ENCODE peak calls at places on chromosomes 13 and 19, in five cellular contexts. K is esophagus muscularis mucosa, T is suprapubic skin, J is A549, E is stomach. W is an unnamed sample. For H3K9me3, the result is how much of the 10 kb centered on the place peaks cover.

GRCh38 chr13:51772781-51773180 is 31.2 kb downstream of the DHRS12 start:
- DNase-seq in K (no peak), T (no peak), J (no peak), E (no peak), W (no peak)

GRCh38 chr13:21556051-21556450 is 47.9 kb downstream of the MICU2 start:
- DNase-seq in K (no peak), T (no peak), J (no peak), E (no peak), W (no peak)

GRCh38 chr19:33610588-33610987 is 11.2 kb upstream of the CHST8 start:
- DNase-seq in K (no peak), T (no peak), J (no peak), E (no peak), W (no peak)

GRCh38 chr19:31232220-31232619 is 117.0 kb downstream of the TSHZ3 start:
- DNase-seq in K (no peak), T (no peak), J (no peak), E (no peak), W (no peak)

GRCh38 chr13:97289514-97290298 is 67.6 kb downstream of the MBNL2 start:
- DNase-seq in K (no peak), T (no peak), J (no peak), E (no peak), W (no peak)

GRCh38 chr19:342801-343421 is 1.7 kb downstream of the MIER2 start:
- DNase-seq in K (no peak), T (peak), J (no peak), E (peak), W (peak)

GRCh38 chr19:46697142-46697960 is 19.6 kb downstream of the PRKD2 start:
- DNase-seq in K (peak), T (peak), J (peak), E (peak), W (peak)

GRCh38 chr19:46975918-46976782 is 43.5 kb upstream of the NPAS1 start:
- DNase-seq in K (peak), T (peak), J (peak), E (peak), W (peak)

GRCh38 chr19:11059511-11060358 is 29.5 kb upstream of the LDLR start:
- DNase-seq in K (no peak), T (no peak), J (no peak), E (no peak), W (no peak)

GRCh38 chr19:11058246-11059030 is 30.8 kb upstream of the LDLR start:
- DNase-seq in K (no peak), T (no peak), J (no peak), E (no peak), W (no peak)

GRCh38 chr19:11063434-11063833 is 25.8 kb upstream of the LDLR start:
- DNase-seq in K (no peak), T (no peak), J (no peak), E (no peak), W (no peak)

GRCh38 chr19:11064831-11065303 is 24.4 kb upstream of the LDLR start:
- DNase-seq in K (no peak), T (no peak), J (peak), E (no peak), W (no peak)

GRCh38 chr19:11061951-11062350 is 27.3 kb upstream of the LDLR start:
- DNase-seq in K (no peak), T (no peak), J (no peak), E (no peak), W (no peak)
- TF ChIP-seq EP300 in K (no peak), T (no peak), J (no peak), E (no peak), W (no peak)

DNA sequence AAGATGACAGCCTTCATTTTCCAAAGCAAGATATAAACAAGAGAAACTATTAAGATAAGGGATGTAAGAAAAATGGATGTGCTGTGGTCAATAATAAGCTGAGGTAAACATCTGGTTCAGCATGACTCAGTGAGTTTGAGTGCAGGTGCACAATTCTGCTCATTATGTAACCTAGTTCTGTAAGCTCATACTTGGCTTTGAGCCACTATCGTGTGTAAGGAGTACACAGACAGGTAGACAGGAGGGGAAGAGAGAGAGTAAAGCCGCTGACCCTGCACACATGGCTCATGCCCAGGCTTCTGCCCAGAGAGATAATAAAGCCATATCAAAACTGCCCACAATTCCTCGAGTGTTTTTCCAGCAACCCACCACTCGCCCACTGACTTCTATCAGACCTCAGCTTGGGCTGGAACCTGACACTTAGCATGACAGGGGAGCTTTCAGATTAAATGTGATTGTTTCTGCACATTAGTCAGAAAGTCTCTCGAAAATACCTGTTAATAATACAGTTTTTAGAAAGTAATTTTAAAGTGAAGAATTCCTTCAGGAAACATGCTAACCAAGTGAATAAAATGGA is 51.7 kb downstream of the ZNF91 start:
- DNase-seq in K (no peak), T (no peak), J (no peak), E (no peak), W (no peak)
- H3K9me3 ChIP-seq in K (under half), T (half or more), J (under half), E (half or more), W (half or more)

GRCh38 chr13:65977525-65977924 is 1252.6 kb downstream of the PCDH9 start:
- DNase-seq in K (no peak), T (no peak), J (no peak), E (no peak), W (no peak)

GRCh38 chr13:65966991-65967451 is 1263.1 kb downstream of the PCDH9 start:
- DNase-seq in K (no peak), T (no peak), J (peak), E (no peak), W (no peak)

DNA sequence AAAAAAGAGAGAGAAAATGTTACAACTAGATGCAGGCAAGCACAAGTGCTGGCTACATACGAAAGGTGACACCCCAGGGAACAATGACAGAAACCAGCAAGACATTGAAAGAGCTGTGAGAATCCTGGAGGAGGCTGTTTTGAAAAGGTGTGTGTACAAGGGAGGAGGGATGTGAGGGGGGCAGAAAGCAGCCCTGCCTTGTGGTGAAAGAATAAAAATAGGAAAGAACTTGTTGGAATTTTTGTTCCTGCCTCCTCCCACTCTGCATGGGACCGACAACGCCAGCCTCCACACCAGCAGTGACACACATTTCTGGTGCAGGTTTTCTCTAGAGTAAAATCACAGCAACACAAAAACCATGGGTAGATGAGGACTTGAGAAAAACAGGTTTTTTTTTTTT is 1258.6 kb downstream of the PCDH9 start:
- DNase-seq in K (no peak), T (no peak), J (no peak), E (no peak), W (no peak)
- TF ChIP-seq POLR2A in K (no peak), T (no peak), J (no peak), E (no peak), W (no peak)

GRCh38 chr13:31587696-31588266 is 151.5 kb upstream of the RXFP2 start:
- DNase-seq in K (peak), T (no peak), J (no peak), E (no peak), W (no peak)
- TF ChIP-seq EP300 in K (no peak), T (no peak), J (no peak), E (no peak), W (no peak)

GRCh38 chr13:40779796-40780285 is 8.9 kb upstream of the MRPS31 start:
- DNase-seq in K (no peak), T (no peak), J (no peak), E (no peak), W (no peak)
- H3K9me3 ChIP-seq in K (under half), T (under half), J (under half), E (under half), W (under half)

DNA sequence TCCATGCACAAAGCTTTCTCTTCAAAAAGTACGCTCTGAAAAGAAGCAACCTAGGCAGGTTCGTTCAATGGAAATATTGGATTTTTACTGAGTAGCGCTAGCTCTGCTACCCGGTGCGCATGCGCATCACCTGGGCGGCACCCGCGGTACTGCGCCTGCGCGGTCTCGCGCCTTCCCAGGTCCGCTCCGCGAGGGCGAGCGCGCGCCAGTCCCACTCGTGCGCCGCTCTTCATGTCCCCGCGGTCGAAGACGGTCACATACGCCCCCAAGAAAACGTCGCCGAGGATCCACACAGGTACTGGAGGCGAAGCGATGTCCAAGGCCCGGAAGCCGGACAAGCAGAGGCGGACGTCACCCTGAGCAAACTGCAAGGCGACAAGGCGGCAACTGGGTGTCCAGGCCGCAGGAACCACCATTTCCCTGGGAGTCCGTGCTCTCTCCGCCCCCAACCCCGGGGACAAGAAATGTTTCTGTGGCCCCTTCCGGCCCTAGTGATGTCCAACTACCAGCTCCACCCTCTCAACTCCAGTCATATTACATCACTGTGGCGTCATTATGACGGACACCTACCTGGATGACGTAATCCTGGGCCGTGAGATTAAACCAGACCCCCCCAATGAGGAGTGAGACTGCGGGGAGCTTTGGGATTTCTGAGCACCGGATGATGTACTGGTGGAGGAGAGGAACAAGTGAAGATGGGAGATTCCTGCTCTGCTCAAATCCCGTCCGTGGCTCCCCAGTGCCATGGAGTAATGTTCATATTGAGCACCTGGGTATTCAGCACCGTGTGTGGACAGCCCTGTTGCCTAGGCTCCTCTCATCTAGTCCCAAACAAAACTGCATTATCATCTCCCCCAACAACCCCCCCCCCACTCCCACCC is 4.8 kb upstream of the KCNC3 start:
- DNase-seq in K (no peak), T (no peak), J (peak), E (peak), W (no peak)
- TF ChIP-seq POLR2A in K (no peak), T (no peak), J (peak), E (no peak), W (peak)

DNA sequence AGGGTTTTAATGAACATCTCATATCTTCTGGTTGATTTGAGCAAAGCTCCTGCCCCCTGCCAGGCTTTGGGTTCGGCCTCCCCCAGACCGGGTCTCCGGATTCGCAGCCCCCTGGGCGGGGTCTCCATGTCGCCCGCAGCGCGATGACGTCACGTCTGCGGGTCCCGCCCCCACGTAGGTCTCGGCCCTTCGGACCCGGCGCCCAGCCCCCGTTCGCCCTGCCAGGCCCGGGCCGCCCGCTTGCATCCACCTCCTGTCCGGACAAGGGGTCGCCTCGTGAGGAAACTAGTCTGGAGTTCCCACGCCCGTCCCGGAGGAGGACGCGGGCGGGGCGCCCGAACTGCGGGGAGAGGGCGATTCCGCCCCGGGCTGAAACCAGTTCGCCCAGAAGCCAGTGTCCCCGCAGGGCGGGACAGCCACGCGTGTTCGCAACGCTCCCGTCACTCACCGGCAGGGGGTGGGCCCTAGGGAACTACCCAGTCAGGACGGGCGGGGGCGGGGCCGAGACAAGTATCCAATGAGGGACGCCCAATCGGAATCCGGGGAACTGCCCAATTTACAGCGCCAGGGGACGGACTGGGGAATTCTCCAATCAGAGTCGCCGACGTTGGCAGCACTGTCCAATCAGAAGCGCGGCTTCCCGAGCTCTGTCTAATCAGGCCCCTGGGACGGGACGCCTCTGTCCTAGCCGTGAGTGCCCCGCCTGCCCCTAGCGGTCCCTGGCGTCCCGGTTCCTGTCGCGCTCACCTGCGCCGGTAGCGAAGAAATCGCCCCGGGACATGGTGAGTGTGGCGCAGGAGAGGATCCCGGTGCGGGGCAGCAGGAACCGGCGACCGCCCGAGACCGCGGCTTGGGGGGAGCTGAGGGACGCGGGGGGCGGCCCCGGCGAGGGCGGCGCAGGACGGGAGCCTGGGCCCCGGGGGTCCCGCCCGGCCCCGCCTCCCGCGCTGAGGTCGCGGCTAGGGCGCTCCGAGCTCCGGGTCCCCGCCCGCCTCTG is at the start of gene ZNF555:
- DNase-seq in K (peak), T (peak), J (peak), E (peak), W (peak)
- TF ChIP-seq EP300 in K (no peak), T (no peak), J (no peak), E (peak), W (peak)

GRCh38 chr19:16005925-16006324 is 57.1 kb downstream of the OR10H4 start:
- DNase-seq in K (peak), T (no peak), J (no peak), E (no peak), W (no peak)

GRCh38 chr19:16001481-16002312 is 52.9 kb downstream of the OR10H4 start:
- DNase-seq in K (peak), T (no peak), J (no peak), E (no peak), W (peak)

GRCh38 chr19:16002985-16003384 is 54.2 kb downstream of the OR10H4 start:
- DNase-seq in K (peak), T (no peak), J (no peak), E (no peak), W (no peak)

GRCh38 chr19:16000024-16000687 is 51.3 kb downstream of the OR10H4 start:
- DNase-seq in K (peak), T (no peak), J (no peak), E (no peak), W (no peak)

GRCh38 chr19:16002380-16002779 is 53.6 kb downstream of the OR10H4 start:
- DNase-seq in K (no peak), T (no peak), J (no peak), E (no peak), W (no peak)
- H3K9me3 ChIP-seq in K (under half), T (under half), J (under half), E (under half), W (under half)

W was measured in tibial nerve.